ENCODE peak calls at places on chromosomes 7 and 10, in five cellular contexts. M, K, R, Q and F are unnamed samples.

GRCh38 chr10:113612154-113612553 is 51.7 kb downstream of the NRAP start:
- DNase-seq in K (no peak), R (no peak), M (no peak), Q (no peak), F (no peak)

GRCh38 chr10:46555366-46555712 is 1.1 kb downstream of the GPRIN2 start:
- DNase-seq in Q (no peak), R (no peak), M (no peak), K (no peak), F (no peak)

GRCh38 chr7:92723978-92724377 is 112.4 kb downstream of the CDK6 start:
- DNase-seq in M (no peak), K (no peak), R (no peak), Q (no peak), F (no peak)

GRCh38 chr10:35379226-35380137 is 43.2 kb downstream of the CCNY start:
- DNase-seq in M (no peak), Q (peak), K (no peak), R (no peak), F (no peak)

GRCh38 chr7:116957874-116958273 is 4.6 kb downstream of the ST7 start:
- DNase-seq in K (no peak), Q (no peak), R (no peak), M (no peak), F (no peak)

GRCh38 chr10:93701903-93702277 is 502 bp downstream of the FRA10AC1 start:
- DNase-seq in R (peak), K (peak), M (peak), Q (no peak), F (no peak)

GRCh38 chr7:32163911-32164310 is 93.7 kb upstream of the PDE1C start:
- DNase-seq in Q (no peak), R (no peak), K (no peak), M (no peak), F (no peak)

GRCh38 chr7:1700536-1701333 is 30.7 kb downstream of the ELFN1 start:
- DNase-seq in M (no peak), R (no peak), Q (no peak), K (peak), F (peak)

GRCh38 chr7:107658467-107658866 is 2.2 kb upstream of the SLC26A4 start:
- DNase-seq in K (no peak), Q (no peak), M (no peak), R (no peak), F (no peak)

GRCh38 chr10:11742009-11742778 is at the start of gene ECHDC3:
- DNase-seq in R (no peak), M (peak), K (peak), Q (no peak), F (no peak)

GRCh38 chr7:131931368-131931767 is 374.9 kb upstream of the PODXL start:
- DNase-seq in R (no peak), Q (no peak), K (no peak), M (no peak), F (no peak)

GRCh38 chr7:94620703-94621118 is 35.2 kb downstream of the SGCE start:
- DNase-seq in Q (peak), K (peak), R (peak), M (peak), F (peak)

GRCh38 chr7:82810558-82811259 is 352.0 kb downstream of the PCLO start:
- DNase-seq in R (peak), Q (no peak), K (peak), M (peak), F (no peak)

GRCh38 chr7:144821069-144821468 is 14.8 kb downstream of the TPK1 start:
- DNase-seq in K (no peak), M (no peak), Q (peak), R (no peak), F (no peak)

GRCh38 chr7:159071260-159071659 is 73.4 kb downstream of the VIPR2 start:
- DNase-seq in R (no peak), Q (no peak), K (no peak), M (no peak), F (no peak)

GRCh38 chr10:94131885-94132284 is 138.2 kb downstream of the PLCE1 start:
- DNase-seq in Q (no peak), K (no peak), M (no peak), R (no peak), F (no peak)

GRCh38 chr10:102647433-102648268 is 3.4 kb downstream of the TRIM8 start:
- DNase-seq in M (no peak), K (no peak), Q (no peak), R (no peak), F (no peak)

GRCh38 chr10:55310143-55310542 is 509.1 kb upstream of the PCDH15 start:
- DNase-seq in K (no peak), R (no peak), M (no peak), Q (no peak), F (no peak)

GRCh38 chr10:12975266-12975665 is 26.2 kb downstream of the CCDC3 start:
- DNase-seq in M (peak), R (no peak), Q (no peak), K (no peak), F (no peak)

DNA sequence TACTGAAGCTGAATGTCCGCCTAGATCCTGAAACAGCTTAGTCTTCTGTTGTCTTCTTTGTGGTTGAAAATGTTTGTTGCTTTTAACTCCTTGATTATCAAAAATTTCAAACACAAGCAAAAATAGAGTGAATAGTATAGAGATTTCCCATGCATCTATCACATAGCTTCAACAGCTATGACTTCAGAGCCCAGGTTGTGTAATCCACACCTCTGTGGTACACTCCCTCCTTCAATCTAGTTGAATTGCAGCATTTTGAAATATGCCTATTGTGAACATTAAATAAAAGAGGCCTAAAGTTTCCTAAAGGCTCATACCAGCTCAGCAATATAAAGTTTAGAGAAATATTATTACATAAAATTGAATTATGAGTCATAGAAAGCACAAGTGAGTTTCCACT is 204.7 kb upstream of the HDAC9 start:
- DNase-seq in M (no peak), R (no peak), K (no peak), Q (no peak), F (no peak)
- TF ChIP-seq CHD2 in M (no peak), R (no peak), K (no peak), Q (no peak), F (no peak)

DNA sequence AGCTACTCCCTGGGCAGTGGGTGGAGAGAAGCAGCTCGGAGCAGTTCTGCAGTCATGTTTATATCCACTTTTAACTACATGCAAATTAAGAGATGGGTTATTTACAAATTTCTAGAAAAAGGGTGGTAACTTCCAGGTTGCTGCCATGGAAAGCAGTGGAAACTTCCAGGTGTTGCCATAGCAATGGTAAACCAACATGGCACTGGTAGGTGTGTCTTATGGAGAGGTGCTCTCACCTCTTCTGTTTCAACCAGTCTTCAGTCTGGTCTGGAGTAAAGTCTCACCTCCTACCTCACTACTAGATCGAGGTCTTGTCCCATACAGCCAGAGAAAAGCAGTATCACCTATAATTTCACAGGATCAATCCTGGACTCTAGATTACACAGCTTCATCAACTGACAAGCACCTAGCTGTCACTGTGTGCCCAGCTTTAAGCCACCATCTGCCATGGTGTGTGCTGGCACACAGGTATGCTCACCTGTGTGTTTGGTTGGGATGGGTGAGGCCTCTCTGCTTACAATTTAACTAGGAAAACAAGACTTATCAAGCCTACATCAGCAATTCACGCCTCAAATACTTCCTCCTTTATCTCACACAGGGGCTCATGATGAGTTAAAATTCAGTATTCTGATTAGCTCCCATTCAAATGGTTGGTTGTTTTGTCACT is 608.4 kb downstream of the PARD3 start:
- DNase-seq in R (no peak), K (no peak), Q (no peak), M (no peak), F (no peak)
- TF ChIP-seq CHD2 in R (no peak), K (no peak), Q (no peak), M (no peak), F (no peak)

DNA sequence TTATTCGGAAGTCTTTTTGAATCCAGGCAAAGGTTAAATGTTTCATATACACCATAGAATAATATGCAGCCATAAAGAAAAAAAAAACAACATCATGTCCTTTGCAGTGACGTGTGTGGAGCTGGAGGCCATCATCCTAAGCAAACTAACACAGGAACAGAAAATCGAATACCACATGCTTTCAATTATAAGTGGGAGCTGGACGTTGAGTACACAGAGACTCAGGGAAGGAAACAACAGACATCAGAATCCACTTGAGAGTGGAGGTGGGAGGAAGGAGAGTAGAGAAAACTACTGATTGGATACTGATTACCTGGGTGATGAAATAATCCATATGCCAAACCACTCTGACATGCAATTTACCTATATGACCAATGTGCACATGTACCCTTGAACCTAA is 293.4 kb downstream of the KLF6 start:
- DNase-seq in Q (no peak), K (no peak), R (no peak), M (no peak), F (no peak)
- TF ChIP-seq CHD2 in Q (no peak), K (no peak), R (no peak), M (no peak), F (no peak)

GRCh38 chr10:67288688-67289410 is 363.0 kb downstream of the LRRTM3 start:
- DNase-seq in M (no peak), R (peak), K (no peak), Q (no peak), F (no peak)

GRCh38 chr10:67282871-67283270 is 357.0 kb downstream of the LRRTM3 start:
- DNase-seq in Q (no peak), M (no peak), K (no peak), R (no peak), F (no peak)

GRCh38 chr10:67280405-67280804 is 354.6 kb downstream of the LRRTM3 start:
- DNase-seq in Q (no peak), R (no peak), K (no peak), M (no peak), F (no peak)

DNA sequence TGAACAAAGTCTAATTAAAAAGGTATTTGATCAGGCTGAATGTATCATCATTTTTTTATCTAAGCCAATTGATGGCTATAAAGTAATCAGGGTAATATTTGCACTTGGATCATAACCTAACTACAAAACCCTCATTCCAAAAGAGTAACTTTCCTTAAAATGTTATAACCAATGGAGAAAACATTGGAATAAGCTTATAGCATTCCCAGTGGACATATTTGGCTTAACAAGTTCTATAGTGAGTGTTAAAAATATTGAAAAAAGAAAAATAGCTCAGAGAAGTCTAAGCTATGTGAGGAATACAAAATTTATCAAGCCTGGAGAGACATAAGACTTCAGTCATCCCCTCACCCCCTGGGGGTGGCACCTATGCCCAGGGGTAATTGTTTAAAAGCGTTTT is 358.8 kb downstream of the LRRTM3 start:
- DNase-seq in R (no peak), M (no peak), Q (no peak), K (no peak), F (no peak)
- TF ChIP-seq CHD2 in R (no peak), M (no peak), Q (no peak), K (no peak), F (no peak)

GRCh38 chr10:129411146-129411705 is 55.8 kb upstream of the MGMT start:
- DNase-seq in R (no peak), M (no peak), Q (no peak), K (no peak), F (no peak)

GRCh38 chr10:129415261-129416135 is 51.5 kb upstream of the MGMT start:
- DNase-seq in Q (no peak), K (no peak), R (no peak), M (no peak), F (no peak)

GRCh38 chr10:129405389-129405788 is 61.7 kb upstream of the MGMT start:
- DNase-seq in Q (no peak), R (no peak), K (no peak), M (no peak), F (no peak)

GRCh38 chr10:129411772-129412171 is 55.3 kb upstream of the MGMT start:
- DNase-seq in K (no peak), Q (no peak), R (no peak), M (no peak), F (no peak)

GRCh38 chr10:129410688-129411087 is 56.4 kb upstream of the MGMT start:
- DNase-seq in K (no peak), Q (no peak), M (no peak), R (no peak), F (no peak)
- TF ChIP-seq CHD2 in K (no peak), Q (no peak), M (no peak), R (no peak), F (no peak)

DNA sequence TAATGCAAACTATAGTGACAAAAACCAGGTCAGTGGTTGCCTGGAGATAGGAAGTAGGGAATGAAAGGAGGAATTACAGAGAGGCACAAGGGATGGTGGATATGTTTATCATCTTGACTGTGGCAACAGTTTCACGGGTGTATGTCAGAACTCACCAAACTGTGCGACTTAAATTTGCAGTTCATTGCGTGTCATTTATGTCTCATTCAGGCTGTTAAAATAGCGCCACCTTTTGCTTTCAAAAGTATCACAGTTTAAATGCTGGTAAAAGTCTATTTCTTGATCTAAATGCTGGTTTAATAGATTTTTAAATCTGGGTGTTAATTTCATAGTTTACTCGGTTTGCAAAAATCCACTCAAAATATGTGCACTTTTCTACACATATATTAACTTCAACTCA is 51.0 kb downstream of the PTTG1IP2 start:
- DNase-seq in R (no peak), K (no peak), M (no peak), Q (no peak), F (no peak)
- TF ChIP-seq CHD2 in R (no peak), K (no peak), M (no peak), Q (no peak), F (no peak)